ENCODE peak calls at places on chromosome 12, in six cellular contexts. B, J, X, G, L and Z are unnamed samples.

GRCh38 chr12:3882896-3883564 is 9.8 kb upstream of the PARP11 start:
- DNase-seq in X (no peak), J (no peak), B (no peak), G (no peak), L (no peak), Z (no peak)

GRCh38 chr12:120413901-120414695 is 23.8 kb upstream of the COX6A1 start:
- DNase-seq in J (peak), L (no peak), G (no peak), B (no peak), X (no peak), Z (no peak)

GRCh38 chr12:80565276-80565675 is 121.2 kb downstream of the PTPRQ start:
- DNase-seq in G (no peak), X (no peak), J (no peak), B (no peak), L (no peak), Z (no peak)

GRCh38 chr12:130971871-130972588 is 18.3 kb downstream of the ADGRD1 start:
- DNase-seq in L (no peak), J (no peak), G (no peak), X (no peak), B (no peak), Z (no peak)

GRCh38 chr12:64609543-64610091 is 678 bp upstream of the RASSF3 start:
- DNase-seq in B (peak), X (no peak), L (no peak), J (no peak), G (peak), Z (no peak)

GRCh38 chr12:61348871-61349270 is 911.3 kb upstream of the USP15 start:
- DNase-seq in J (no peak), B (no peak), L (no peak), G (no peak), X (no peak), Z (no peak)

GRCh38 chr12:90290980-90291975 is 582.6 kb upstream of the ATP2B1 start:
- DNase-seq in L (no peak), G (no peak), B (no peak), X (no peak), J (no peak), Z (no peak)

GRCh38 chr12:107912421-107913004 is 138.0 kb downstream of the ASCL4 start:
- DNase-seq in G (no peak), L (peak), J (peak), X (peak), B (peak), Z (peak)

GRCh38 chr12:76020281-76020680 is 11.3 kb downstream of the PHLDA1 start:
- DNase-seq in B (no peak), X (no peak), G (no peak), L (no peak), J (no peak), Z (no peak)

GRCh38 chr12:27260746-27261145 is 16.7 kb downstream of the STK38L start:
- DNase-seq in X (no peak), L (no peak), G (no peak), B (no peak), J (no peak), Z (no peak)

GRCh38 chr12:131091976-131092691 is 138.4 kb downstream of the ADGRD1 start:
- DNase-seq in B (no peak), X (no peak), L (peak), G (no peak), J (no peak), Z (no peak)

GRCh38 chr12:7068240-7068993 is 7.9 kb downstream of the C1S start:
- DNase-seq in X (no peak), B (no peak), L (no peak), J (no peak), G (no peak), Z (no peak)

GRCh38 chr12:120639771-120640721 is at the start of gene CABP1:
- DNase-seq in J (no peak), G (peak), B (peak), X (no peak), L (no peak), Z (peak)

GRCh38 chr12:84842406-84843013 is 70.1 kb downstream of the SLC6A15 start:
- DNase-seq in B (peak), G (peak), L (no peak), X (no peak), J (peak), Z (peak)

GRCh38 chr12:106192659-106193403 is 54.1 kb upstream of the NUAK1 start:
- DNase-seq in B (no peak), X (no peak), J (no peak), G (no peak), L (no peak), Z (no peak)

GRCh38 chr12:66235626-66236281 is 46.7 kb downstream of the IRAK3 start:
- DNase-seq in J (no peak), B (no peak), G (no peak), L (no peak), X (no peak), Z (no peak)

GRCh38 chr12:13087766-13088165 is 15.7 kb downstream of the GSG1 start:
- DNase-seq in B (no peak), G (no peak), X (no peak), J (no peak), L (no peak), Z (no peak)

GRCh38 chr12:118307069-118307954 is 65.4 kb downstream of the TAOK3 start:
- DNase-seq in X (no peak), G (no peak), J (no peak), B (no peak), L (no peak), Z (no peak)

GRCh38 chr12:107400686-107401447 is 284.7 kb upstream of the PWP1 start:
- DNase-seq in G (peak), X (no peak), B (peak), J (peak), L (no peak), Z (peak)